ENCODE peak calls at places on chromosome 14, in six cellular contexts. Q, S, V, R, P and Z are unnamed samples.
A peak's percentile ranks its signal among the peaks of the same experiment; 100 is the strongest.

GRCh38 chr14:54662491-54663116 is 95.7 kb downstream of the SAMD4A start:
- DNase-seq in V (no peak), R (peak; percentile 64), S (no peak), P (no peak), Q (no peak), Z (no peak)

GRCh38 chr14:101809671-101810514 is 48.4 kb downstream of the PPP2R5C start:
- DNase-seq in Q (peak; percentile 96), S (peak; percentile 97), V (peak; percentile 63), P (peak; percentile 91), R (peak; percentile 81), Z (peak; percentile 98)

GRCh38 chr14:103679351-103679750 is 35.9 kb downstream of the XRCC3 start:
- DNase-seq in S (peak; percentile 28), V (no peak), R (no peak), Q (no peak), P (peak; percentile 50), Z (peak; percentile 47)

GRCh38 chr14:55799523-55800095 is 219.6 kb downstream of the KTN1 start:
- DNase-seq in R (no peak), P (no peak), Q (no peak), S (no peak), V (no peak), Z (no peak)

GRCh38 chr14:44897844-44898151 is 63.9 kb downstream of the KLHL28 start:
- DNase-seq in Q (peak; percentile 41), P (no peak), R (no peak), S (peak; percentile 70), V (no peak), Z (no peak)

GRCh38 chr14:68214431-68214830 is 394.9 kb downstream of the RAD51B start:
- DNase-seq in P (no peak), R (no peak), Q (no peak), S (no peak), V (no peak), Z (no peak)

GRCh38 chr14:32826404-32827082 is 112.1 kb upstream of the NPAS3 start:
- DNase-seq in Q (no peak), R (no peak), V (no peak), P (peak; percentile 44), S (no peak), Z (peak; percentile 52)

GRCh38 chr14:69299286-69300035 is 39.5 kb downstream of the GALNT16 start:
- DNase-seq in P (peak; percentile 52), V (no peak), R (no peak), S (no peak), Q (no peak), Z (peak; percentile 40)

GRCh38 chr14:103103461-103104388 is 9.2 kb downstream of the EXOC3L4 start:
- DNase-seq in Q (peak; percentile 35), S (peak; percentile 45), P (peak; percentile 68), R (no peak), V (no peak), Z (no peak)

GRCh38 chr14:91506226-91506625 is 3.9 kb downstream of the PPP4R3A start:
- DNase-seq in R (no peak), V (no peak), P (no peak), S (no peak), Q (no peak), Z (no peak)
- H3K23ac ChIP-seq in R (no peak overlapping the region), V (no peak overlapping the region), P (no peak overlapping the region), S (no peak overlapping the region), Q (no peak overlapping the region), Z (no peak overlapping the region)

GRCh38 chr14:24338843-24339242 is 948 bp downstream of the RIPK3 start:
- DNase-seq in V (no peak), Q (no peak), S (no peak), R (no peak), P (no peak), Z (no peak)

GRCh38 chr14:24339284-24340151 is at the start of gene RIPK3:
- DNase-seq in R (no peak), V (no peak), S (peak; percentile 20), Q (no peak), P (peak; percentile 58), Z (no peak)

GRCh38 chr14:24340606-24341005 is 815 bp upstream of the RIPK3 start:
- DNase-seq in R (no peak), P (no peak), Q (no peak), S (no peak), V (no peak), Z (no peak)

GRCh38 chr14:24343795-24344660 is 4.2 kb upstream of the RIPK3 start:
- DNase-seq in R (no peak), Q (no peak), S (no peak), V (no peak), P (no peak), Z (no peak)

DNA sequence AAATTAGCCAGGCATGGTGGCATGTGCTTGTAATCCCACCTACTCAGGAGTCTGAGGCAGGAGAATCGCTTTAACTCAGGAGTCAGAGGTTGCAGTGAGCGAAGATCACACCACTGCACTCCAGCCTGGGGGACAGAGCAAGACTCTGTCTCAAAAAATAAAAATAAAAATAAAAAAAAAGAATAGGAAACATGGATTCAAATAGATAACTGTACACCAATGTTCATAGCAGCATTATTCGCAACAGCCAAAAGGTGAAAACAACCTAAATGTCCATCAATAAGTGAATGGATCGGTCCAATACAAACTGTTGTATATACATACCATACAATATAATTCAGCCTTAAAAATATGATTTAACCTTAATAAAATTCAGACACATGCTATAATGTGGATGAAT is 3.1 kb upstream of the RIPK3 start:
- DNase-seq in Q (no peak), R (no peak), P (no peak), S (no peak), V (no peak), Z (no peak)
- H3K18ac ChIP-seq in Q (no peak overlapping the region), R (no peak overlapping the region), P (no peak overlapping the region), S (no peak overlapping the region), V (no peak overlapping the region), Z (no peak overlapping the region)

GRCh38 chr14:75125617-75126016 is 1.2 kb downstream of the NEK9 start:
- DNase-seq in Q (peak; percentile 85), R (no peak), V (no peak), S (peak; percentile 82), P (no peak), Z (no peak)

GRCh38 chr14:75121559-75121958 is 5.3 kb downstream of the NEK9 start:
- DNase-seq in R (no peak), Q (no peak), V (no peak), S (no peak), P (no peak), Z (no peak)

GRCh38 chr14:75119056-75119455 is 7.8 kb downstream of the NEK9 start:
- DNase-seq in Q (peak; percentile 38), S (peak; percentile 43), V (no peak), P (no peak), R (no peak), Z (no peak)

GRCh38 chr14:75123991-75124390 is 2.9 kb downstream of the NEK9 start:
- DNase-seq in V (no peak), P (no peak), R (no peak), S (peak; percentile 92), Q (peak; percentile 86), Z (peak; percentile 31)

GRCh38 chr14:75120546-75121291 is 6.1 kb downstream of the NEK9 start:
- DNase-seq in P (no peak), Q (no peak), S (no peak), R (no peak), V (no peak), Z (no peak)
- H2BK15ac ChIP-seq in P (no peak overlapping the region), Q (no peak overlapping the region), S (no peak overlapping the region), R (no peak overlapping the region), V (no peak overlapping the region), Z (no peak overlapping the region)

GRCh38 chr14:28763914-28764848 is 2.4 kb upstream of the FOXG1 start:
- DNase-seq in V (no peak), P (peak; percentile 78), Q (no peak), S (no peak), R (no peak), Z (peak; percentile 64)

GRCh38 chr14:28766505-28767238 is at the start of gene FOXG1:
- DNase-seq in V (no peak), Q (no peak), R (peak; percentile 92), S (no peak), P (peak; percentile 87), Z (peak; percentile 87)

GRCh38 chr14:28767239-28767850 is 758 bp downstream of the FOXG1 start:
- DNase-seq in R (no peak), S (no peak), P (no peak), Q (no peak), V (no peak), Z (no peak)

GRCh38 chr14:28765907-28766504 is 581 bp upstream of the FOXG1 start:
- DNase-seq in Q (no peak), R (no peak), S (peak; percentile 22), V (no peak), P (peak; percentile 71), Z (peak; percentile 84)

GRCh38 chr14:28765169-28765906 is 1.2 kb upstream of the FOXG1 start:
- DNase-seq in S (no peak), P (no peak), V (no peak), Q (no peak), R (no peak), Z (peak; percentile 44)
- H3K23ac ChIP-seq in S (no peak overlapping the region), P (no peak overlapping the region), V (no peak overlapping the region), Q (no peak overlapping the region), R (no peak overlapping the region), Z (no peak overlapping the region)

DNA sequence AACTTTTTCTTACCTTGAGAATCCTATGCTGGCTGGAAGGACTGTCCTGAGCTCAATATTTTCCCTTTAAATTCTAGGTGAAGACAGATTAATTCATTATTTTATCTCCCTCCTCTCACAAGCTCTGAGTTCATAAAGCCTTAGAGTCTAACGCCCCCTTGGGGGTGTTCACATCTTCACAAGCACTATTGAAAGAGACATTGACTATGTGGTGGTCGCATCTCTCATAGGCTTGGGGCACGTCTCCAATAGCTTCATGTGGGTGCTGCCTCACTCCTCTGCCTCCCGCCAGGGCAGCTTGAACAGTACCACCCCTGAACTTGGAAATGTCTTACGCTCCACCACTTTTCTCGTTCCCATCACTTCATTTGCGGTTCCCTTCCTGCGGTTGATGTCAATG is 106.2 kb downstream of the UNC79 start:
- DNase-seq in S (no peak), Q (no peak), R (no peak), V (no peak), P (peak; percentile 48), Z (peak; percentile 75)
- H3K18ac ChIP-seq in S (no peak overlapping the region), Q (no peak overlapping the region), R (no peak overlapping the region), V (no peak overlapping the region), P (no peak overlapping the region), Z (no peak overlapping the region)

DNA sequence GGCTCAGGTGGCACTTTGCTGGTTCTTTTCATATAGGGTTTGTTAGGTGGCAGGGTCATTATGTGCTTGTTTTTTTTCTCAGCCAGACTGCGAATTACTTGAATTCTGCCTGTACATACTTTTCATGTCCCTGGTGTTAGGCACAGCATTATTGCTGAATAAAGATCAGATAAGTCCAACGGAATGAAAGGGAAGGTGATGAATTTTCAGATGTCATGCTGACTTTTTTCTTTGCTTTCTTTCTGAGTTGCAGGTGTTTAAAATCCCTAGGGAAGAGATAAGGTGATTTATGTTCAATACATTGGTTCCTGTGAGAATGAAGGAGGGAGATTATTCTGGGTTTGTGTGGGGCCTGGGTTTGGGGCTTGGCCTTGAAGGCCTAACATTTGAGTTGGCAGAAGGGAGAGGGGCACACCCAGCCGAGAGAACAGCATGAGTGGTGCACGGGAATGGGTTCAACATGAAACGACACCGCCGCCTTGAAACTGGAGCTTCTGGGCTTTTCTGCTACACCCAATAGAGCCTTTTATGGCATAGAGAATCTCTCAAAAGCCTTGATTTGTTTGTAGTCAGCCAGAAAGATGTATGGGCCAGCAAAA is 476.8 kb downstream of the PCNX1 start:
- DNase-seq in V (no peak), S (no peak), Q (no peak), P (no peak), R (no peak), Z (peak; percentile 37)
- H2BK15ac ChIP-seq in V (no peak overlapping the region), S (no peak overlapping the region), Q (no peak overlapping the region), P (no peak overlapping the region), R (no peak overlapping the region), Z (no peak overlapping the region)